ENCODE peak calls at places on chromosomes 7 and 10, in four cellular contexts. A, P, E and C are unnamed samples.

GRCh38 chr7:131109011-131109756 is 218.5 kb upstream of the MKLN1 start:
- DNase-seq in A (peak; percentile 11), P (no peak), E (no peak), C (no peak)

GRCh38 chr10:35340975-35341374 is 4.7 kb downstream of the CCNY start:
- DNase-seq in A (peak; percentile 11), P (no peak), E (no peak), C (no peak)

GRCh38 chr7:49001610-49002033 is 77.3 kb downstream of the CDC14C start:
- DNase-seq in A (peak; percentile 31), P (no peak), E (peak; percentile 20), C (peak; percentile 89)

GRCh38 chr7:130959743-130960207 is 225.8 kb upstream of the KLF14 start:
- DNase-seq in A (peak; percentile 71), P (peak; percentile 66), E (peak; percentile 14), C (peak; percentile 69)

GRCh38 chr7:118059209-118059608 is 124.8 kb upstream of the LSM8 start:
- DNase-seq in A (peak; percentile 64), P (no peak), E (no peak), C (no peak)

GRCh38 chr7:131111-132094 is 61.0 kb upstream of the FAM20C start:
- DNase-seq in A (no peak), P (no peak), E (no peak), C (peak; percentile 55)

GRCh38 chr7:68623030-68623429 is 975.2 kb upstream of the AUTS2 start:
- DNase-seq in A (no peak), P (no peak), E (no peak), C (no peak)

GRCh38 chr7:27129729-27130539 is 623 bp downstream of the HOXA4 start:
- DNase-seq in A (no peak), P (no peak), E (peak; percentile 35), C (no peak)

GRCh38 chr7:78649976-78650375 is 803.5 kb downstream of the MAGI2 start:
- DNase-seq in A (no peak), P (no peak), E (no peak), C (no peak)

GRCh38 chr7:98322331-98323260 is 41.1 kb downstream of the BRI3 start:
- DNase-seq in A (no peak), P (no peak), E (peak; percentile 7), C (peak; percentile 64)
- TF ChIP-seq CTCF in A (peak; percentile 9), P (peak; percentile 24), E (peak; percentile 26), C (peak; percentile 48)

DNA sequence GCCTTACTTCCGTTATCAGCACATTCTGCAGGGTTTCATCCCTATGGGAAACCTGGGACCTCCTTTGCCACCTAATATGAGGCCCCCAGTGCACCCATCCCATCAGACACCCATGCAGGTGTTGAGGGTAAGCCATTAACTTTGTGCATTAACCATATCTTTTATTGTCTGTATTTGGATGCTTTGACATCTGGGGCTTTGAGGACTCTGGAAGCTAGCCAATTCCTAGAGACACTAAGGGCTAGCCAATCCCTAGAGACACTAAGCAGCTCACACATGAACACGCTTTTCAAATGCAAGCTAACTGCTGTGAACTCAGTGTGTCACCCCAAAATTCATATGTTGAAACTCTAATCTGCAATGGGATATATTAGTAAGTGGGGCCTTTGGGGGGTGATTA is 272.5 kb upstream of the COBL start:
- DNase-seq in A (no peak), P (no peak), E (no peak), C (no peak)
- H3K27ac ChIP-seq in A (no peak overlapping the region), P (no peak overlapping the region), E (no peak overlapping the region), C (no peak overlapping the region)

GRCh38 chr10:100646033-100646432 is 99.3 kb upstream of the PAX2 start:
- DNase-seq in A (no peak), P (no peak), E (no peak), C (no peak)
- H3K9ac ChIP-seq in A (no peak overlapping the region), P (no peak overlapping the region), E (no peak overlapping the region), C (no peak overlapping the region)

DNA sequence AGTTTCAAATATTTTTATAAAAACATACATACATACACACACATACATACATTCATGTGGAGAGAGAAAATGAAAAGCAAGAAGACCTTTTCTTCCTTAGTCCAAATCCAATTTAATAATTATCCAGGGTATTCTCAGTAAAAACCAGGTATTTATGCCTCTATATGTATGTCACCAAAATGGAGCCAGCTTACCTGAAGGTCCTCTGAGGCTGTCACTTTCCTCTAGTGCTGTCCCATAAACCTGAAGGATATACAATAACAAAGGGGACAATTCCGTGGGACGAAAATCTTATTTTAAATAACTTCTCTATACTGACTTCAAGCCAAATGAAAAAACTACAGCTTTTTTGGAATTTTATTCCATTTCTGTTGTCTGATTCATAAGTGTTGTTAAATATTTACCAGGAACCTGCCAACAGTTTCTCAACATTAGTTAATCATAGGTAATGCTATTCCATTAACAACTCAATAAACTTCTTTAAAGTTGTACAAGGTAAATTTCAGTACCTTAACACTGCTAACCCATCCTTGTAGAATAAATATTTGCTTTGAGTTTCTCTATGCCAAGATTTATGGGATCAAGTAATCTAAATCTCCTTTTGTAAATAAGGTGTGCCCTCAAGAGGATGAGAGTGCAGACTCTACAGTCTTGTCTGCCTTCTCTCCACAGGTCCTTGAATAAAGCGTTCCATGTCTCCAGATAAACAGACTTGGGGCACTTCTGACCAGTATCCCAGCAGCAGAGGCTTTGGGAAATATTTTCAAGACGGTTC is 260.3 kb downstream of the AHR start:
- DNase-seq in A (no peak), P (no peak), E (no peak), C (no peak)
- TF ChIP-seq CTCF in A (no peak), P (no peak), E (no peak), C (no peak)

GRCh38 chr10:47031953-47032465 is 120.8 kb downstream of the PTPN20 start:
- DNase-seq in A (peak; percentile 11), P (no peak), E (no peak), C (peak; percentile 23)

GRCh38 chr10:47031251-47031952 is 120.2 kb downstream of the PTPN20 start:
- DNase-seq in A (peak; percentile 16), P (peak; percentile 23), E (no peak), C (peak; percentile 55)

GRCh38 chr10:47029181-47029971 is 118.1 kb downstream of the PTPN20 start:
- DNase-seq in A (no peak), P (no peak), E (no peak), C (peak; percentile 43)

GRCh38 chr10:47028466-47028865 is 117.2 kb downstream of the PTPN20 start:
- DNase-seq in A (no peak), P (no peak), E (no peak), C (peak; percentile 24)

GRCh38 chr10:47030191-47030698 is 119.0 kb downstream of the PTPN20 start:
- DNase-seq in A (no peak), P (no peak), E (no peak), C (no peak)
- H3K27ac ChIP-seq in A (no peak overlapping the region), P (no peak overlapping the region), E (no peak overlapping the region), C (no peak overlapping the region)